ENCODE peak calls at places on chromosomes 7 and 10, in seven cellular contexts. I, G, C, X, A, L and F are unnamed samples.

GRCh38 chr10:101468159-101468558 is 114.2 kb downstream of the BTRC start:
- DNase-seq in I (no peak), G (no peak), C (no peak), X (no peak), A (peak), L (no peak), F (no peak)

GRCh38 chr10:110993024-110993693 is 73.8 kb downstream of the SHOC2 start:
- DNase-seq in I (no peak), G (peak), C (peak), X (no peak), A (no peak), L (no peak), F (no peak)

GRCh38 chr10:73228247-73228646 is 18.8 kb downstream of the DNAJC9 start:
- DNase-seq in I (no peak), G (no peak), C (no peak), X (no peak), A (no peak), L (no peak), F (no peak)

GRCh38 chr7:954330-955238 is at the start of gene ADAP1:
- DNase-seq in I (no peak), G (peak), C (peak), X (peak), A (peak), L (peak), F (no peak)

GRCh38 chr7:78905449-78905848 is 548.0 kb downstream of the MAGI2 start:
- DNase-seq in I (no peak), G (no peak), C (no peak), X (no peak), A (no peak), L (no peak), F (no peak)

GRCh38 chr7:92567460-92567859 is 22.7 kb downstream of the FAM133B start:
- DNase-seq in I (no peak), G (no peak), C (no peak), X (no peak), A (no peak), L (no peak), F (no peak)

GRCh38 chr7:90412458-90413184 is 9.4 kb downstream of the CLDN12 start:
- DNase-seq in I (no peak), G (peak), C (no peak), X (peak), A (peak), L (no peak), F (peak)

GRCh38 chr10:6089334-6090219 is 743 bp downstream of the RBM17 start:
- DNase-seq in I (no peak), G (peak), C (no peak), X (peak), A (peak), L (peak), F (no peak)

GRCh38 chr10:133224861-133225366 is 5.1 kb upstream of the UTF1 start:
- DNase-seq in I (no peak), G (no peak), C (no peak), X (no peak), A (no peak), L (no peak), F (no peak)

GRCh38 chr7:110835209-110835608 is 255.7 kb upstream of the LRRN3 start:
- DNase-seq in I (peak), G (peak), C (no peak), X (no peak), A (peak), L (no peak), F (peak)